ENCODE peak calls at places on chromosomes 16 and 17, in seven cellular contexts. One of them, this sample, is unnamed.

GRCh38 chr16:18050234-18050633 is 286.3 kb downstream of the NPIPA8 start:
- DNase-seq in T-helper 17 cell: no peak
- DNase-seq in stimulated activated effector memory CD8-positive, alpha-beta T cell treated with anti-CD3 and anti-CD28 coated beads, Interleukin-12 subunit alpha, Interleukin-12 subunit beta, amount 100 ng/mL, for 72 hours: no peak
- DNase-seq in stimulated activated CD8-positive, alpha-beta memory T cell treated with anti-CD3 and anti-CD28 coated beads, Interleukin-15, amount 100 ng/mL, for 24 hours: no peak
- DNase-seq in stimulated activated CD4-positive, alpha-beta T cell treated with anti-CD3 and anti-CD28 coated beads, Interleukin-12 subunit alpha, Interleukin-12 subunit beta, amount 100 ng/mL, for 4 hours: no peak
- DNase-seq in endothelial cell: no peak
- DNase-seq in cardiac septum: no peak
- DNase-seq in this sample: no peak

GRCh38 chr17:61479493-61480413 is 27.5 kb downstream of the TBX4 start:
- DNase-seq in T-helper 17 cell: no peak
- DNase-seq in stimulated activated effector memory CD8-positive, alpha-beta T cell treated with anti-CD3 and anti-CD28 coated beads, Interleukin-12 subunit alpha, Interleukin-12 subunit beta, amount 100 ng/mL, for 72 hours: no peak
- DNase-seq in stimulated activated CD8-positive, alpha-beta memory T cell treated with anti-CD3 and anti-CD28 coated beads, Interleukin-15, amount 100 ng/mL, for 24 hours: no peak
- DNase-seq in stimulated activated CD4-positive, alpha-beta T cell treated with anti-CD3 and anti-CD28 coated beads, Interleukin-12 subunit alpha, Interleukin-12 subunit beta, amount 100 ng/mL, for 4 hours: no peak
- DNase-seq in endothelial cell: no peak
- DNase-seq in cardiac septum: no peak
- DNase-seq in this sample: no peak

GRCh38 chr17:49406791-49407190 is 7.9 kb downstream of the PHB1 start:
- DNase-seq in T-helper 17 cell: no peak
- DNase-seq in stimulated activated effector memory CD8-positive, alpha-beta T cell treated with anti-CD3 and anti-CD28 coated beads, Interleukin-12 subunit alpha, Interleukin-12 subunit beta, amount 100 ng/mL, for 72 hours: no peak
- DNase-seq in stimulated activated CD8-positive, alpha-beta memory T cell treated with anti-CD3 and anti-CD28 coated beads, Interleukin-15, amount 100 ng/mL, for 24 hours: no peak
- DNase-seq in stimulated activated CD4-positive, alpha-beta T cell treated with anti-CD3 and anti-CD28 coated beads, Interleukin-12 subunit alpha, Interleukin-12 subunit beta, amount 100 ng/mL, for 4 hours: no peak
- DNase-seq in endothelial cell: no peak
- DNase-seq in cardiac septum: no peak
- DNase-seq in this sample: no peak

GRCh38 chr17:63942309-63942985 is 10.3 kb upstream of the CD79B start:
- DNase-seq in T-helper 17 cell: no peak
- DNase-seq in stimulated activated effector memory CD8-positive, alpha-beta T cell treated with anti-CD3 and anti-CD28 coated beads, Interleukin-12 subunit alpha, Interleukin-12 subunit beta, amount 100 ng/mL, for 72 hours: no peak
- DNase-seq in stimulated activated CD8-positive, alpha-beta memory T cell treated with anti-CD3 and anti-CD28 coated beads, Interleukin-15, amount 100 ng/mL, for 24 hours: no peak
- DNase-seq in stimulated activated CD4-positive, alpha-beta T cell treated with anti-CD3 and anti-CD28 coated beads, Interleukin-12 subunit alpha, Interleukin-12 subunit beta, amount 100 ng/mL, for 4 hours: no peak
- DNase-seq in endothelial cell: no peak
- DNase-seq in cardiac septum: no peak
- DNase-seq in this sample: no peak

GRCh38 chr16:4373909-4374742 is 2.5 kb downstream of the VASN start:
- DNase-seq in T-helper 17 cell: no peak
- DNase-seq in stimulated activated effector memory CD8-positive, alpha-beta T cell treated with anti-CD3 and anti-CD28 coated beads, Interleukin-12 subunit alpha, Interleukin-12 subunit beta, amount 100 ng/mL, for 72 hours: no peak
- DNase-seq in stimulated activated CD8-positive, alpha-beta memory T cell treated with anti-CD3 and anti-CD28 coated beads, Interleukin-15, amount 100 ng/mL, for 24 hours: no peak
- DNase-seq in stimulated activated CD4-positive, alpha-beta T cell treated with anti-CD3 and anti-CD28 coated beads, Interleukin-12 subunit alpha, Interleukin-12 subunit beta, amount 100 ng/mL, for 4 hours: no peak
- DNase-seq in endothelial cell: peak; percentile 45
- DNase-seq in cardiac septum: no peak
- DNase-seq in this sample: no peak

GRCh38 chr17:79518330-79519151 is 92.3 kb downstream of the RBFOX3 start:
- DNase-seq in T-helper 17 cell: no peak
- DNase-seq in stimulated activated effector memory CD8-positive, alpha-beta T cell treated with anti-CD3 and anti-CD28 coated beads, Interleukin-12 subunit alpha, Interleukin-12 subunit beta, amount 100 ng/mL, for 72 hours: no peak
- DNase-seq in stimulated activated CD8-positive, alpha-beta memory T cell treated with anti-CD3 and anti-CD28 coated beads, Interleukin-15, amount 100 ng/mL, for 24 hours: no peak
- DNase-seq in stimulated activated CD4-positive, alpha-beta T cell treated with anti-CD3 and anti-CD28 coated beads, Interleukin-12 subunit alpha, Interleukin-12 subunit beta, amount 100 ng/mL, for 4 hours: no peak
- DNase-seq in endothelial cell: no peak
- DNase-seq in cardiac septum: no peak
- DNase-seq in this sample: no peak

GRCh38 chr16:57539072-57539796 is 2.9 kb upstream of the CCDC102A start:
- DNase-seq in T-helper 17 cell: no peak
- DNase-seq in stimulated activated effector memory CD8-positive, alpha-beta T cell treated with anti-CD3 and anti-CD28 coated beads, Interleukin-12 subunit alpha, Interleukin-12 subunit beta, amount 100 ng/mL, for 72 hours: peak; percentile 67
- DNase-seq in stimulated activated CD8-positive, alpha-beta memory T cell treated with anti-CD3 and anti-CD28 coated beads, Interleukin-15, amount 100 ng/mL, for 24 hours: no peak
- DNase-seq in stimulated activated CD4-positive, alpha-beta T cell treated with anti-CD3 and anti-CD28 coated beads, Interleukin-12 subunit alpha, Interleukin-12 subunit beta, amount 100 ng/mL, for 4 hours: no peak
- DNase-seq in endothelial cell: no peak
- DNase-seq in cardiac septum: peak; percentile 12
- DNase-seq in this sample: no peak

GRCh38 chr17:77526728-77527355 is 386.1 kb downstream of the SEC14L1 start:
- DNase-seq in T-helper 17 cell: no peak
- DNase-seq in stimulated activated effector memory CD8-positive, alpha-beta T cell treated with anti-CD3 and anti-CD28 coated beads, Interleukin-12 subunit alpha, Interleukin-12 subunit beta, amount 100 ng/mL, for 72 hours: no peak
- DNase-seq in stimulated activated CD8-positive, alpha-beta memory T cell treated with anti-CD3 and anti-CD28 coated beads, Interleukin-15, amount 100 ng/mL, for 24 hours: no peak
- DNase-seq in stimulated activated CD4-positive, alpha-beta T cell treated with anti-CD3 and anti-CD28 coated beads, Interleukin-12 subunit alpha, Interleukin-12 subunit beta, amount 100 ng/mL, for 4 hours: no peak
- DNase-seq in endothelial cell: no peak
- DNase-seq in cardiac septum: no peak
- DNase-seq in this sample: no peak

GRCh38 chr17:43733956-43734355 is 24.6 kb downstream of the SOST start:
- DNase-seq in T-helper 17 cell: no peak
- DNase-seq in stimulated activated effector memory CD8-positive, alpha-beta T cell treated with anti-CD3 and anti-CD28 coated beads, Interleukin-12 subunit alpha, Interleukin-12 subunit beta, amount 100 ng/mL, for 72 hours: no peak
- DNase-seq in stimulated activated CD8-positive, alpha-beta memory T cell treated with anti-CD3 and anti-CD28 coated beads, Interleukin-15, amount 100 ng/mL, for 24 hours: no peak
- DNase-seq in stimulated activated CD4-positive, alpha-beta T cell treated with anti-CD3 and anti-CD28 coated beads, Interleukin-12 subunit alpha, Interleukin-12 subunit beta, amount 100 ng/mL, for 4 hours: no peak
- DNase-seq in endothelial cell: no peak
- DNase-seq in cardiac septum: no peak
- DNase-seq in this sample: no peak

GRCh38 chr16:8848231-8848938 is 20.4 kb downstream of the CARHSP1 start:
- DNase-seq in T-helper 17 cell: no peak
- DNase-seq in stimulated activated effector memory CD8-positive, alpha-beta T cell treated with anti-CD3 and anti-CD28 coated beads, Interleukin-12 subunit alpha, Interleukin-12 subunit beta, amount 100 ng/mL, for 72 hours: no peak
- DNase-seq in stimulated activated CD8-positive, alpha-beta memory T cell treated with anti-CD3 and anti-CD28 coated beads, Interleukin-15, amount 100 ng/mL, for 24 hours: no peak
- DNase-seq in stimulated activated CD4-positive, alpha-beta T cell treated with anti-CD3 and anti-CD28 coated beads, Interleukin-12 subunit alpha, Interleukin-12 subunit beta, amount 100 ng/mL, for 4 hours: no peak
- DNase-seq in endothelial cell: no peak
- DNase-seq in cardiac septum: peak; percentile 51
- DNase-seq in this sample: no peak

GRCh38 chr16:22192261-22193133 is 13.6 kb upstream of the EEF2K start:
- DNase-seq in T-helper 17 cell: peak; percentile 67
- DNase-seq in stimulated activated effector memory CD8-positive, alpha-beta T cell treated with anti-CD3 and anti-CD28 coated beads, Interleukin-12 subunit alpha, Interleukin-12 subunit beta, amount 100 ng/mL, for 72 hours: peak; percentile 87
- DNase-seq in stimulated activated CD8-positive, alpha-beta memory T cell treated with anti-CD3 and anti-CD28 coated beads, Interleukin-15, amount 100 ng/mL, for 24 hours: peak; percentile 27
- DNase-seq in stimulated activated CD4-positive, alpha-beta T cell treated with anti-CD3 and anti-CD28 coated beads, Interleukin-12 subunit alpha, Interleukin-12 subunit beta, amount 100 ng/mL, for 4 hours: peak; percentile 54
- DNase-seq in endothelial cell: peak; percentile 76
- DNase-seq in cardiac septum: peak; percentile 86
- DNase-seq in this sample: no peak

GRCh38 chr16:1159973-1160772 is 7.3 kb downstream of the CACNA1H start:
- DNase-seq in T-helper 17 cell: no peak
- DNase-seq in stimulated activated effector memory CD8-positive, alpha-beta T cell treated with anti-CD3 and anti-CD28 coated beads, Interleukin-12 subunit alpha, Interleukin-12 subunit beta, amount 100 ng/mL, for 72 hours: no peak
- DNase-seq in stimulated activated CD8-positive, alpha-beta memory T cell treated with anti-CD3 and anti-CD28 coated beads, Interleukin-15, amount 100 ng/mL, for 24 hours: no peak
- DNase-seq in stimulated activated CD4-positive, alpha-beta T cell treated with anti-CD3 and anti-CD28 coated beads, Interleukin-12 subunit alpha, Interleukin-12 subunit beta, amount 100 ng/mL, for 4 hours: no peak
- DNase-seq in endothelial cell: no peak
- DNase-seq in cardiac septum: no peak
- DNase-seq in this sample: no peak

GRCh38 chr16:876041-876335 is 75.5 kb upstream of the GNG13 start:
- DNase-seq in T-helper 17 cell: no peak
- DNase-seq in stimulated activated effector memory CD8-positive, alpha-beta T cell treated with anti-CD3 and anti-CD28 coated beads, Interleukin-12 subunit alpha, Interleukin-12 subunit beta, amount 100 ng/mL, for 72 hours: no peak
- DNase-seq in stimulated activated CD8-positive, alpha-beta memory T cell treated with anti-CD3 and anti-CD28 coated beads, Interleukin-15, amount 100 ng/mL, for 24 hours: no peak
- DNase-seq in stimulated activated CD4-positive, alpha-beta T cell treated with anti-CD3 and anti-CD28 coated beads, Interleukin-12 subunit alpha, Interleukin-12 subunit beta, amount 100 ng/mL, for 4 hours: no peak
- DNase-seq in endothelial cell: no peak
- DNase-seq in cardiac septum: no peak
- DNase-seq in this sample: no peak

GRCh38 chr17:63039342-63039741 is 73.3 kb downstream of the TANC2 start:
- DNase-seq in T-helper 17 cell: no peak
- DNase-seq in stimulated activated effector memory CD8-positive, alpha-beta T cell treated with anti-CD3 and anti-CD28 coated beads, Interleukin-12 subunit alpha, Interleukin-12 subunit beta, amount 100 ng/mL, for 72 hours: no peak
- DNase-seq in stimulated activated CD8-positive, alpha-beta memory T cell treated with anti-CD3 and anti-CD28 coated beads, Interleukin-15, amount 100 ng/mL, for 24 hours: no peak
- DNase-seq in stimulated activated CD4-positive, alpha-beta T cell treated with anti-CD3 and anti-CD28 coated beads, Interleukin-12 subunit alpha, Interleukin-12 subunit beta, amount 100 ng/mL, for 4 hours: no peak
- DNase-seq in endothelial cell: no peak
- DNase-seq in cardiac septum: no peak
- DNase-seq in this sample: no peak

GRCh38 chr16:4116328-4117249 is at the start of gene ADCY9:
- DNase-seq in T-helper 17 cell: peak; percentile 83
- DNase-seq in stimulated activated effector memory CD8-positive, alpha-beta T cell treated with anti-CD3 and anti-CD28 coated beads, Interleukin-12 subunit alpha, Interleukin-12 subunit beta, amount 100 ng/mL, for 72 hours: peak; percentile 85
- DNase-seq in stimulated activated CD8-positive, alpha-beta memory T cell treated with anti-CD3 and anti-CD28 coated beads, Interleukin-15, amount 100 ng/mL, for 24 hours: peak; percentile 56
- DNase-seq in stimulated activated CD4-positive, alpha-beta T cell treated with anti-CD3 and anti-CD28 coated beads, Interleukin-12 subunit alpha, Interleukin-12 subunit beta, amount 100 ng/mL, for 4 hours: peak; percentile 72
- DNase-seq in endothelial cell: peak; percentile 74
- DNase-seq in cardiac septum: peak; percentile 86
- DNase-seq in this sample: peak; percentile 93

GRCh38 chr16:85879975-85880831 is 18.8 kb upstream of the IRF8 start:
- DNase-seq in T-helper 17 cell: no peak
- DNase-seq in stimulated activated effector memory CD8-positive, alpha-beta T cell treated with anti-CD3 and anti-CD28 coated beads, Interleukin-12 subunit alpha, Interleukin-12 subunit beta, amount 100 ng/mL, for 72 hours: no peak
- DNase-seq in stimulated activated CD8-positive, alpha-beta memory T cell treated with anti-CD3 and anti-CD28 coated beads, Interleukin-15, amount 100 ng/mL, for 24 hours: no peak
- DNase-seq in stimulated activated CD4-positive, alpha-beta T cell treated with anti-CD3 and anti-CD28 coated beads, Interleukin-12 subunit alpha, Interleukin-12 subunit beta, amount 100 ng/mL, for 4 hours: no peak
- DNase-seq in endothelial cell: no peak
- DNase-seq in cardiac septum: no peak
- DNase-seq in this sample: no peak

GRCh38 chr17:39231587-39232551 is 6.1 kb upstream of the STAC2 start:
- DNase-seq in T-helper 17 cell: peak; percentile 41
- DNase-seq in stimulated activated effector memory CD8-positive, alpha-beta T cell treated with anti-CD3 and anti-CD28 coated beads, Interleukin-12 subunit alpha, Interleukin-12 subunit beta, amount 100 ng/mL, for 72 hours: no peak
- DNase-seq in stimulated activated CD8-positive, alpha-beta memory T cell treated with anti-CD3 and anti-CD28 coated beads, Interleukin-15, amount 100 ng/mL, for 24 hours: no peak
- DNase-seq in stimulated activated CD4-positive, alpha-beta T cell treated with anti-CD3 and anti-CD28 coated beads, Interleukin-12 subunit alpha, Interleukin-12 subunit beta, amount 100 ng/mL, for 4 hours: peak; percentile 51
- DNase-seq in endothelial cell: peak; percentile 70
- DNase-seq in cardiac septum: no peak
- DNase-seq in this sample: peak; percentile 96

GRCh38 chr16:9136596-9136995 is 45.2 kb downstream of the HAPSTR1 start:
- DNase-seq in T-helper 17 cell: no peak
- DNase-seq in stimulated activated effector memory CD8-positive, alpha-beta T cell treated with anti-CD3 and anti-CD28 coated beads, Interleukin-12 subunit alpha, Interleukin-12 subunit beta, amount 100 ng/mL, for 72 hours: no peak
- DNase-seq in stimulated activated CD8-positive, alpha-beta memory T cell treated with anti-CD3 and anti-CD28 coated beads, Interleukin-15, amount 100 ng/mL, for 24 hours: no peak
- DNase-seq in stimulated activated CD4-positive, alpha-beta T cell treated with anti-CD3 and anti-CD28 coated beads, Interleukin-12 subunit alpha, Interleukin-12 subunit beta, amount 100 ng/mL, for 4 hours: no peak
- DNase-seq in endothelial cell: no peak
- DNase-seq in cardiac septum: no peak
- DNase-seq in this sample: no peak

GRCh38 chr17:17757391-17757791 is 76.1 kb downstream of the RAI1 start:
- DNase-seq in T-helper 17 cell: no peak
- DNase-seq in stimulated activated effector memory CD8-positive, alpha-beta T cell treated with anti-CD3 and anti-CD28 coated beads, Interleukin-12 subunit alpha, Interleukin-12 subunit beta, amount 100 ng/mL, for 72 hours: no peak
- DNase-seq in stimulated activated CD8-positive, alpha-beta memory T cell treated with anti-CD3 and anti-CD28 coated beads, Interleukin-15, amount 100 ng/mL, for 24 hours: no peak
- DNase-seq in stimulated activated CD4-positive, alpha-beta T cell treated with anti-CD3 and anti-CD28 coated beads, Interleukin-12 subunit alpha, Interleukin-12 subunit beta, amount 100 ng/mL, for 4 hours: no peak
- DNase-seq in endothelial cell: no peak
- DNase-seq in cardiac septum: no peak
- DNase-seq in this sample: no peak

GRCh38 chr16:17416461-17417221 is 54.1 kb downstream of the XYLT1 start:
- DNase-seq in T-helper 17 cell: no peak
- DNase-seq in stimulated activated effector memory CD8-positive, alpha-beta T cell treated with anti-CD3 and anti-CD28 coated beads, Interleukin-12 subunit alpha, Interleukin-12 subunit beta, amount 100 ng/mL, for 72 hours: peak; percentile 66
- DNase-seq in stimulated activated CD8-positive, alpha-beta memory T cell treated with anti-CD3 and anti-CD28 coated beads, Interleukin-15, amount 100 ng/mL, for 24 hours: no peak
- DNase-seq in stimulated activated CD4-positive, alpha-beta T cell treated with anti-CD3 and anti-CD28 coated beads, Interleukin-12 subunit alpha, Interleukin-12 subunit beta, amount 100 ng/mL, for 4 hours: peak; percentile 21
- DNase-seq in endothelial cell: no peak
- DNase-seq in cardiac septum: no peak
- DNase-seq in this sample: no peak

GRCh38 chr16:1142911-1143310 is 10.0 kb upstream of the CACNA1H start:
- DNase-seq in T-helper 17 cell: no peak
- DNase-seq in stimulated activated effector memory CD8-positive, alpha-beta T cell treated with anti-CD3 and anti-CD28 coated beads, Interleukin-12 subunit alpha, Interleukin-12 subunit beta, amount 100 ng/mL, for 72 hours: no peak
- DNase-seq in stimulated activated CD8-positive, alpha-beta memory T cell treated with anti-CD3 and anti-CD28 coated beads, Interleukin-15, amount 100 ng/mL, for 24 hours: no peak
- DNase-seq in stimulated activated CD4-positive, alpha-beta T cell treated with anti-CD3 and anti-CD28 coated beads, Interleukin-12 subunit alpha, Interleukin-12 subunit beta, amount 100 ng/mL, for 4 hours: no peak
- DNase-seq in endothelial cell: no peak
- DNase-seq in cardiac septum: no peak
- DNase-seq in this sample: no peak

This sample was measured in D721Med.